ENCODE peak calls at places on chromosomes 7 and 10, in seven cellular contexts. One of them, this sample, is unnamed.
A peak's percentile ranks its signal among the peaks of the same experiment; 100 is the strongest.

GRCh38 chr7:111486472-111487142 is 75.7 kb downstream of the IMMP2L start:
- DNase-seq in PC-3: peak; percentile 74
- DNase-seq in uterus: no peak
- DNase-seq in ascending aorta: no peak
- DNase-seq in transverse colon: no peak
- DNase-seq in keratinocyte: no peak
- DNase-seq in SK-N-SH: peak; percentile 74
- DNase-seq in this sample: no peak

GRCh38 chr10:116742367-116743265 is at the start of gene HSPA12A:
- DNase-seq in ascending aorta: no peak
- DNase-seq in keratinocyte: no peak
- DNase-seq in uterus: peak; percentile 86
- DNase-seq in transverse colon: peak; percentile 80
- DNase-seq in SK-N-SH: peak; percentile 95
- DNase-seq in PC-3: peak; percentile 73
- DNase-seq in this sample: peak; percentile 89

GRCh38 chr7:155799514-155799913 is 12.7 kb downstream of the SHH start:
- DNase-seq in SK-N-SH: peak; percentile 28
- DNase-seq in PC-3: no peak
- DNase-seq in ascending aorta: no peak
- DNase-seq in keratinocyte: no peak
- DNase-seq in transverse colon: no peak
- DNase-seq in uterus: no peak
- DNase-seq in this sample: no peak

GRCh38 chr10:68334672-68335467 is 2.1 kb upstream of the PBLD start:
- DNase-seq in transverse colon: no peak
- DNase-seq in SK-N-SH: no peak
- DNase-seq in keratinocyte: no peak
- DNase-seq in PC-3: no peak
- DNase-seq in ascending aorta: no peak
- DNase-seq in uterus: no peak
- DNase-seq in this sample: no peak

GRCh38 chr7:71236488-71237179 is 104.7 kb downstream of the GALNT17 start:
- DNase-seq in SK-N-SH: no peak
- DNase-seq in transverse colon: no peak
- DNase-seq in uterus: no peak
- DNase-seq in ascending aorta: no peak
- DNase-seq in PC-3: no peak
- DNase-seq in keratinocyte: no peak
- DNase-seq in this sample: no peak

GRCh38 chr10:114323023-114323422 is 81.3 kb downstream of the AFAP1L2 start:
- DNase-seq in ascending aorta: no peak
- DNase-seq in uterus: no peak
- DNase-seq in keratinocyte: no peak
- DNase-seq in PC-3: no peak
- DNase-seq in transverse colon: no peak
- DNase-seq in SK-N-SH: no peak
- DNase-seq in this sample: no peak

GRCh38 chr10:46253076-46254006 is 33.5 kb upstream of the ANTXRL start:
- DNase-seq in ascending aorta: no peak
- DNase-seq in uterus: no peak
- DNase-seq in PC-3: no peak
- DNase-seq in keratinocyte: no peak
- DNase-seq in SK-N-SH: no peak
- DNase-seq in transverse colon: no peak
- DNase-seq in this sample: no peak

GRCh38 chr10:17512341-17513001 is 58.1 kb upstream of the ST8SIA6 start:
- DNase-seq in SK-N-SH: no peak
- DNase-seq in ascending aorta: no peak
- DNase-seq in transverse colon: peak; percentile 69
- DNase-seq in keratinocyte: peak; percentile 52
- DNase-seq in PC-3: peak; percentile 84
- DNase-seq in uterus: no peak
- DNase-seq in this sample: no peak

GRCh38 chr10:11051001-11051324 is 33.3 kb downstream of the CELF2 start:
- DNase-seq in ascending aorta: no peak
- DNase-seq in uterus: no peak
- DNase-seq in keratinocyte: no peak
- DNase-seq in transverse colon: no peak
- DNase-seq in PC-3: no peak
- DNase-seq in SK-N-SH: no peak
- DNase-seq in this sample: no peak

GRCh38 chr7:80781561-80781979 is 137.3 kb downstream of the SEMA3C start:
- DNase-seq in keratinocyte: peak; percentile 55
- DNase-seq in PC-3: peak; percentile 93
- DNase-seq in ascending aorta: no peak
- DNase-seq in transverse colon: peak; percentile 22
- DNase-seq in SK-N-SH: no peak
- DNase-seq in uterus: peak; percentile 33
- DNase-seq in this sample: no peak

GRCh38 chr7:33185786-33186185 is 56.4 kb downstream of the BBS9 start:
- DNase-seq in ascending aorta: no peak
- DNase-seq in keratinocyte: no peak
- DNase-seq in transverse colon: no peak
- DNase-seq in PC-3: peak; percentile 70
- DNase-seq in SK-N-SH: peak; percentile 63
- DNase-seq in uterus: no peak
- DNase-seq in this sample: no peak

GRCh38 chr10:92242380-92242779 is 48.5 kb downstream of the CPEB3 start:
- DNase-seq in keratinocyte: no peak
- DNase-seq in transverse colon: no peak
- DNase-seq in uterus: no peak
- DNase-seq in ascending aorta: no peak
- DNase-seq in SK-N-SH: no peak
- DNase-seq in PC-3: no peak
- DNase-seq in this sample: no peak

GRCh38 chr7:52120908-52121307 is 804.3 kb upstream of the COBL start:
- DNase-seq in SK-N-SH: no peak
- DNase-seq in PC-3: no peak
- DNase-seq in uterus: no peak
- DNase-seq in keratinocyte: no peak
- DNase-seq in transverse colon: no peak
- DNase-seq in ascending aorta: no peak
- DNase-seq in this sample: no peak

GRCh38 chr7:16078076-16078952 is 343.0 kb downstream of the CRPPA start:
- DNase-seq in ascending aorta: no peak
- DNase-seq in uterus: no peak
- DNase-seq in keratinocyte: peak; percentile 25
- DNase-seq in transverse colon: no peak
- DNase-seq in PC-3: peak; percentile 76
- DNase-seq in SK-N-SH: peak; percentile 51
- DNase-seq in this sample: no peak

GRCh38 chr7:104843198-104843597 is 170.8 kb upstream of the KMT2E start:
- DNase-seq in ascending aorta: no peak
- DNase-seq in SK-N-SH: no peak
- DNase-seq in keratinocyte: no peak
- DNase-seq in uterus: no peak
- DNase-seq in PC-3: no peak
- DNase-seq in transverse colon: no peak
- DNase-seq in this sample: no peak

GRCh38 chr10:77850620-77851231 is 75.8 kb downstream of the DLG5 start:
- DNase-seq in transverse colon: no peak
- DNase-seq in SK-N-SH: no peak
- DNase-seq in PC-3: no peak
- DNase-seq in uterus: no peak
- DNase-seq in ascending aorta: no peak
- DNase-seq in keratinocyte: no peak
- DNase-seq in this sample: no peak
- H3K27ac ChIP-seq in transverse colon: no peak overlapping the region
- H3K27ac ChIP-seq in SK-N-SH: no peak overlapping the region
- H3K27ac ChIP-seq in PC-3: no peak overlapping the region
- H3K27ac ChIP-seq in uterus: no peak overlapping the region
- H3K27ac ChIP-seq in ascending aorta: no peak overlapping the region
- H3K27ac ChIP-seq in keratinocyte: peak overlapping the region; percentile 45
- H3K27ac ChIP-seq in this sample: no peak overlapping the region

GRCh38 chr7:36130236-36130945 is 22.7 kb upstream of the EEPD1 start:
- DNase-seq in PC-3: no peak
- DNase-seq in transverse colon: no peak
- DNase-seq in SK-N-SH: no peak
- DNase-seq in ascending aorta: no peak
- DNase-seq in uterus: no peak
- DNase-seq in keratinocyte: no peak
- DNase-seq in this sample: no peak

GRCh38 chr7:36131499-36131898 is 21.6 kb upstream of the EEPD1 start:
- DNase-seq in SK-N-SH: no peak
- DNase-seq in transverse colon: no peak
- DNase-seq in keratinocyte: no peak
- DNase-seq in PC-3: no peak
- DNase-seq in uterus: no peak
- DNase-seq in ascending aorta: no peak
- DNase-seq in this sample: no peak

GRCh38 chr7:36131026-36131425 is 22.0 kb upstream of the EEPD1 start:
- DNase-seq in PC-3: no peak
- DNase-seq in SK-N-SH: no peak
- DNase-seq in uterus: no peak
- DNase-seq in ascending aorta: no peak
- DNase-seq in keratinocyte: no peak
- DNase-seq in transverse colon: no peak
- DNase-seq in this sample: no peak

GRCh38 chr7:36129048-36129534 is 24.0 kb upstream of the EEPD1 start:
- DNase-seq in transverse colon: peak; percentile 59
- DNase-seq in SK-N-SH: no peak
- DNase-seq in PC-3: peak; percentile 69
- DNase-seq in uterus: no peak
- DNase-seq in ascending aorta: no peak
- DNase-seq in keratinocyte: no peak
- DNase-seq in this sample: no peak

DNA sequence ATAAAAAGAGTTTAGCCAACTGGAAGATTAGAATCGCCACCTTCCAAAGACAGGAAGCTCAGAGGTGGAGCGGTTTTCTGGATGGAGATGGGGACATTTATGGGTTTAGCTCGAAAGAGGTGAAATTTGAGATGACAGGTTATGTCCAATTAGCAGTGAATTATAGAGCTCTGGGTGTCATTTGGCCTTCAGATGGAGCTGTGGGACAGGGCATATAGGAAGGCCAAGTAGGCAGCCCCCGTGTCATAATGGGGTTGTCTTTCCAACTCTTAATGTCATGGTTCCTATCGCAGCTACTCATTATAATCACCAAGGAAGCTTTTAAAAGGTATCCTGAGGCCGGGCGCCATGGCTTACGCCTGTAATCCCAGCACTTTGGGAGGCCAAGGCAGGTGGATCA is 21.0 kb upstream of the EEPD1 start:
- DNase-seq in uterus: no peak
- DNase-seq in SK-N-SH: no peak
- DNase-seq in transverse colon: no peak
- DNase-seq in PC-3: no peak
- DNase-seq in ascending aorta: no peak
- DNase-seq in keratinocyte: no peak
- DNase-seq in this sample: no peak
- TF ChIP-seq CTCF in uterus: no peak
- TF ChIP-seq CTCF in SK-N-SH: no peak
- TF ChIP-seq CTCF in transverse colon: no peak
- TF ChIP-seq CTCF in PC-3: no peak
- TF ChIP-seq CTCF in ascending aorta: no peak
- TF ChIP-seq CTCF in keratinocyte: no peak
- TF ChIP-seq CTCF in this sample: no peak

GRCh38 chr10:103665439-103665838 is 171.9 kb downstream of the NEURL1 start:
- DNase-seq in transverse colon: no peak
- DNase-seq in PC-3: no peak
- DNase-seq in uterus: no peak
- DNase-seq in keratinocyte: no peak
- DNase-seq in SK-N-SH: no peak
- DNase-seq in ascending aorta: no peak
- DNase-seq in this sample: no peak

GRCh38 chr10:103666109-103666508 is 172.6 kb downstream of the NEURL1 start:
- DNase-seq in transverse colon: no peak
- DNase-seq in keratinocyte: no peak
- DNase-seq in SK-N-SH: peak; percentile 68
- DNase-seq in PC-3: peak; percentile 20
- DNase-seq in uterus: no peak
- DNase-seq in ascending aorta: no peak
- DNase-seq in this sample: no peak

GRCh38 chr10:103666751-103667150 is 173.2 kb downstream of the NEURL1 start:
- DNase-seq in transverse colon: no peak
- DNase-seq in ascending aorta: no peak
- DNase-seq in keratinocyte: no peak
- DNase-seq in PC-3: no peak
- DNase-seq in uterus: no peak
- DNase-seq in SK-N-SH: no peak
- DNase-seq in this sample: no peak

GRCh38 chr10:103668351-103669242 is 175.1 kb downstream of the NEURL1 start:
- DNase-seq in transverse colon: peak; percentile 51
- DNase-seq in PC-3: no peak
- DNase-seq in ascending aorta: no peak
- DNase-seq in keratinocyte: no peak
- DNase-seq in SK-N-SH: no peak
- DNase-seq in uterus: peak; percentile 86
- DNase-seq in this sample: peak; percentile 85

GRCh38 chr10:103667390-103667789 is 173.9 kb downstream of the NEURL1 start:
- DNase-seq in ascending aorta: no peak
- DNase-seq in PC-3: no peak
- DNase-seq in uterus: peak; percentile 60
- DNase-seq in keratinocyte: no peak
- DNase-seq in SK-N-SH: no peak
- DNase-seq in transverse colon: peak; percentile 26
- DNase-seq in this sample: no peak
- H3K4me1 ChIP-seq in ascending aorta: peaks cover 8% of the 10 kb centered on the region
- H3K4me1 ChIP-seq in PC-3: no peaks in the 10 kb centered on the region
- H3K4me1 ChIP-seq in uterus: peaks cover 4% of the 10 kb centered on the region
- H3K4me1 ChIP-seq in keratinocyte: peaks cover 16% of the 10 kb centered on the region
- H3K4me1 ChIP-seq in SK-N-SH: peaks cover 7% of the 10 kb centered on the region
- H3K4me1 ChIP-seq in transverse colon: peaks cover 19% of the 10 kb centered on the region
- H3K4me1 ChIP-seq in this sample: peaks cover 42% of the 10 kb centered on the region

GRCh38 chr10:103111031-103111917 is 81.8 kb downstream of the NT5C2 start:
- DNase-seq in uterus: no peak
- DNase-seq in keratinocyte: no peak
- DNase-seq in ascending aorta: no peak
- DNase-seq in transverse colon: no peak
- DNase-seq in PC-3: no peak
- DNase-seq in SK-N-SH: no peak
- DNase-seq in this sample: no peak

GRCh38 chr10:103114876-103115275 is 78.2 kb downstream of the NT5C2 start:
- DNase-seq in ascending aorta: no peak
- DNase-seq in uterus: no peak
- DNase-seq in transverse colon: no peak
- DNase-seq in keratinocyte: peak; percentile 35
- DNase-seq in SK-N-SH: no peak
- DNase-seq in PC-3: peak; percentile 27
- DNase-seq in this sample: no peak

GRCh38 chr10:103111918-103112877 is 80.9 kb downstream of the NT5C2 start:
- DNase-seq in ascending aorta: no peak
- DNase-seq in transverse colon: no peak
- DNase-seq in SK-N-SH: no peak
- DNase-seq in PC-3: no peak
- DNase-seq in keratinocyte: no peak
- DNase-seq in uterus: no peak
- DNase-seq in this sample: no peak

GRCh38 chr10:103106556-103106955 is 86.5 kb downstream of the NT5C2 start:
- DNase-seq in keratinocyte: no peak
- DNase-seq in PC-3: no peak
- DNase-seq in uterus: no peak
- DNase-seq in SK-N-SH: no peak
- DNase-seq in transverse colon: no peak
- DNase-seq in ascending aorta: no peak
- DNase-seq in this sample: no peak

DNA sequence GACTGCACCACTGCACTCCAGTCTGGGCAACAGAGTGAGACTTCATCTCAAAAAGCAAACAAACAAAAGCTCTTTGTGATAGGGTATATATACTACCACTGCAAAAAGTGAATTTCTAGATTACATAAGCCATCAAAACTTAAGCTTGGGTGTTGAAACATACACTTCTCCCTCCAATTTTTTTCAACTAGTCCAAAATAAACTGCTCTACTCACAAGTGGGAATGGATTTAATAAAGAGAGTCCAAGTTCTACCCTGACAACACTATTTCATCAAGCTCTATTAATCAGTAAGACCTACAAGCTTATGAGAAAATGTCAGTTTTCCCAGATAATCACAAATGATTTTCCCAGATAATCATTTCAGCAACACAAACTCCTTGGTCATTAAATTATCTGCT is 82.7 kb downstream of the NT5C2 start:
- DNase-seq in uterus: no peak
- DNase-seq in keratinocyte: no peak
- DNase-seq in ascending aorta: no peak
- DNase-seq in PC-3: no peak
- DNase-seq in SK-N-SH: no peak
- DNase-seq in transverse colon: no peak
- DNase-seq in this sample: no peak
- H3K27ac ChIP-seq in uterus: peak overlapping the region; percentile 84
- H3K27ac ChIP-seq in keratinocyte: no peak overlapping the region
- H3K27ac ChIP-seq in ascending aorta: peak overlapping the region; percentile 66
- H3K27ac ChIP-seq in PC-3: no peak overlapping the region
- H3K27ac ChIP-seq in SK-N-SH: no peak overlapping the region
- H3K27ac ChIP-seq in transverse colon: peak overlapping the region; percentile 62
- H3K27ac ChIP-seq in this sample: peak overlapping the region; percentile 28